ENCODE peak calls at places on chromosome 10, in nine cellular contexts. U is non-pigmented ciliary epithelial cell; I is T follicular helper cell; L is activated CD4-positive, alpha-beta T cell treated with anti-CD3 and anti-CD28 coated beads, Interleukin-2, amount 50 U/mL, for 48 hours; T is memory B cell; Q is ACHN; C is AG08396; H is choroid plexus epithelial cell; V is NCI-H2171 treated with DMSO at 0.1 percent for 48 hours. K is an unnamed sample.

GRCh38 chr10:24041030-24041429 is 167.9 kb upstream of the KIAA1217 start:
- DNase-seq in U (no peak), Q (no peak), L (no peak), V (no peak), H (peak), I (no peak), C (no peak), T (no peak), K (no peak)

GRCh38 chr10:120998251-120998650 is 147.1 kb downstream of the WDR11 start:
- DNase-seq in V (no peak), I (no peak), U (no peak), H (no peak), L (no peak), Q (no peak), C (no peak), T (no peak), K (no peak)

GRCh38 chr10:13704969-13705368 is 118.2 kb downstream of the PRPF18 start:
- DNase-seq in L (no peak), C (no peak), T (no peak), V (no peak), Q (no peak), H (no peak), I (no peak), U (no peak), K (no peak)

GRCh38 chr10:51821045-51821444 is 121.7 kb upstream of the CSTF2T start:
- DNase-seq in C (no peak), V (no peak), Q (no peak), U (no peak), I (no peak), H (peak), T (no peak), L (no peak), K (no peak)

GRCh38 chr10:82228701-82229100 is 353.7 kb downstream of the NRG3 start:
- DNase-seq in L (no peak), U (no peak), V (no peak), H (no peak), T (no peak), I (no peak), C (no peak), Q (no peak), K (no peak)

GRCh38 chr10:75422913-75423312 is 8.5 kb upstream of the LRMDA start:
- DNase-seq in L (no peak), I (no peak), Q (no peak), U (no peak), H (no peak), V (no peak), T (no peak), C (no peak), K (no peak)

GRCh38 chr10:63675171-63675570 is 154.0 kb downstream of the REEP3 start:
- DNase-seq in I (no peak), L (no peak), V (no peak), Q (no peak), C (no peak), U (no peak), T (no peak), H (peak), K (no peak)

GRCh38 chr10:59830601-59831259 is 75.6 kb downstream of the CCDC6 start:
- DNase-seq in I (no peak), U (peak), T (peak), V (peak), Q (peak), L (peak), H (peak), C (peak), K (peak)

GRCh38 chr10:43061764-43062163 is 15.1 kb upstream of the RET start:
- DNase-seq in U (no peak), C (no peak), L (no peak), Q (no peak), H (no peak), V (no peak), I (no peak), T (no peak), K (no peak)

GRCh38 chr10:22003111-22003963 is at the start of gene DNAJC1:
- DNase-seq in V (peak), L (peak), I (peak), C (peak), Q (peak), T (peak), U (peak), H (peak), K (peak)

GRCh38 chr10:73414230-73414981 is 548 bp upstream of the ANXA7 start:
- DNase-seq in V (peak), L (no peak), I (no peak), Q (no peak), T (no peak), U (no peak), H (peak), C (no peak), K (no peak)